ENCODE peak calls at places on chromosomes 13 and 19, in four cellular contexts. G is cardiac fibroblast, W is fibroblast of lung, P is GM13976. H is an unnamed sample.

GRCh38 chr19:27738569-27739193 is 1474.3 kb downstream of the UQCRFS1 start:
- DNase-seq in G (no peak), W (no peak), P (no peak), H (no peak)

GRCh38 chr13:67630640-67631039 is 400.5 kb upstream of the PCDH9 start:
- DNase-seq in G (no peak), W (no peak), P (no peak), H (no peak)

GRCh38 chr19:51372649-51373504 is at the start of gene NKG7:
- DNase-seq in G (no peak), W (no peak), P (peak; percentile 79), H (peak; percentile 68)

GRCh38 chr19:13016628-13017305 is 21.5 kb downstream of the NFIX start:
- DNase-seq in G (no peak), W (no peak), P (no peak), H (no peak)

GRCh38 chr19:20565321-20566018 is at the start of gene ZNF737:
- DNase-seq in G (peak; percentile 96), W (peak; percentile 93), P (peak; percentile 85), H (peak; percentile 86)

GRCh38 chr19:54452626-54453025 is 3.6 kb downstream of the LENG8 start:
- DNase-seq in G (no peak), W (no peak), P (no peak), H (no peak)

GRCh38 chr13:49302817-49303216 is 55.1 kb downstream of the CDADC1 start:
- DNase-seq in G (no peak), W (no peak), P (no peak), H (no peak)

GRCh38 chr19:51367565-51368365 is 1.0 kb downstream of the CLDND2 start:
- DNase-seq in G (peak; percentile 100), W (peak; percentile 98), P (peak; percentile 99), H (peak; percentile 98)

GRCh38 chr13:103539265-103539664 is 473.0 kb upstream of the SLC10A2 start:
- DNase-seq in G (no peak), W (no peak), P (no peak), H (no peak)

GRCh38 chr13:98672947-98673545 is 79.4 kb downstream of the SLC15A1 start:
- DNase-seq in G (peak; percentile 85), W (peak; percentile 61), P (peak; percentile 80), H (peak; percentile 78)

GRCh38 chr19:10286803-10287737 is at the start of gene ICAM4:
- DNase-seq in G (peak; percentile 75), W (no peak), P (peak; percentile 71), H (peak; percentile 63)

GRCh38 chr13:35648109-35648508 is 171.6 kb upstream of the MAB21L1 start:
- DNase-seq in G (peak; percentile 18), W (peak; percentile 10), P (no peak), H (no peak)

GRCh38 chr19:51799998-51800848 is 5.3 kb downstream of the FPR3 start:
- DNase-seq in G (peak; percentile 99), W (peak; percentile 68), P (no peak), H (no peak)

GRCh38 chr19:38653028-38653571 is 5.7 kb downstream of the ACTN4 start:
- DNase-seq in G (peak; percentile 72), W (peak; percentile 57), P (no peak), H (no peak)
- TF ChIP-seq CTCF in G (no peak), W (no peak), P (no peak), H (no peak)

GRCh38 chr13:109330941-109331340 is 455.4 kb downstream of the IRS2 start:
- DNase-seq in G (no peak), W (peak; percentile 53), P (no peak), H (no peak)

GRCh38 chr13:109336730-109337129 is 449.7 kb downstream of the IRS2 start:
- DNase-seq in G (peak; percentile 73), W (peak; percentile 94), P (no peak), H (no peak)

GRCh38 chr13:109331898-109332297 is 454.5 kb downstream of the IRS2 start:
- DNase-seq in G (peak; percentile 85), W (peak; percentile 61), P (no peak), H (no peak)

GRCh38 chr13:109332501-109333499 is 453.6 kb downstream of the IRS2 start:
- DNase-seq in G (no peak), W (no peak), P (no peak), H (no peak)

GRCh38 chr13:109333893-109334651 is 452.3 kb downstream of the IRS2 start:
- DNase-seq in G (no peak), W (no peak), P (no peak), H (no peak)
- TF ChIP-seq CTCF in G (no peak), W (no peak), P (no peak), H (no peak)

GRCh38 chr13:66117573-66117972 is 1112.6 kb downstream of the PCDH9 start:
- DNase-seq in G (no peak), W (no peak), P (no peak), H (no peak)

GRCh38 chr13:66114127-66114526 is 1116.0 kb downstream of the PCDH9 start:
- DNase-seq in G (no peak), W (no peak), P (no peak), H (no peak)

GRCh38 chr13:66106246-66106645 is 1123.9 kb downstream of the PCDH9 start:
- DNase-seq in G (no peak), W (no peak), P (no peak), H (no peak)

GRCh38 chr13:66111628-66112027 is 1118.5 kb downstream of the PCDH9 start:
- DNase-seq in G (no peak), W (no peak), P (no peak), H (no peak)
- TF ChIP-seq CTCF in G (no peak), W (no peak), P (no peak), H (no peak)

GRCh38 chr13:25062479-25062878 is 33.5 kb upstream of the PABPC3 start:
- DNase-seq in G (no peak), W (no peak), P (no peak), H (no peak)
- TF ChIP-seq CTCF in G (no peak), W (no peak), P (no peak), H (no peak)

GRCh38 chr19:53091413-53091812 is 11.8 kb downstream of the ZNF160 start:
- DNase-seq in G (no peak), W (no peak), P (no peak), H (no peak)
- TF ChIP-seq CTCF in G (no peak), W (no peak), P (no peak), H (no peak)

GRCh38 chr19:41701401-41702075 is 6.9 kb upstream of the CEACAM5 start:
- DNase-seq in G (no peak), W (no peak), P (no peak), H (no peak)
- TF ChIP-seq CTCF in G (no peak), W (no peak), P (peak; percentile 30), H (peak; percentile 44)

GRCh38 chr19:6270822-6271221 is 9.0 kb downstream of the MLLT1 start:
- DNase-seq in G (no peak), W (no peak), P (no peak), H (no peak)

GRCh38 chr19:6272411-6272791 is 7.4 kb downstream of the MLLT1 start:
- DNase-seq in G (no peak), W (no peak), P (no peak), H (peak; percentile 10)

GRCh38 chr19:6271251-6271650 is 8.5 kb downstream of the MLLT1 start:
- DNase-seq in G (peak; percentile 67), W (peak; percentile 34), P (no peak), H (peak; percentile 26)

GRCh38 chr19:6272913-6273600 is 6.7 kb downstream of the MLLT1 start:
- DNase-seq in G (no peak), W (no peak), P (no peak), H (peak; percentile 17)

DNA sequence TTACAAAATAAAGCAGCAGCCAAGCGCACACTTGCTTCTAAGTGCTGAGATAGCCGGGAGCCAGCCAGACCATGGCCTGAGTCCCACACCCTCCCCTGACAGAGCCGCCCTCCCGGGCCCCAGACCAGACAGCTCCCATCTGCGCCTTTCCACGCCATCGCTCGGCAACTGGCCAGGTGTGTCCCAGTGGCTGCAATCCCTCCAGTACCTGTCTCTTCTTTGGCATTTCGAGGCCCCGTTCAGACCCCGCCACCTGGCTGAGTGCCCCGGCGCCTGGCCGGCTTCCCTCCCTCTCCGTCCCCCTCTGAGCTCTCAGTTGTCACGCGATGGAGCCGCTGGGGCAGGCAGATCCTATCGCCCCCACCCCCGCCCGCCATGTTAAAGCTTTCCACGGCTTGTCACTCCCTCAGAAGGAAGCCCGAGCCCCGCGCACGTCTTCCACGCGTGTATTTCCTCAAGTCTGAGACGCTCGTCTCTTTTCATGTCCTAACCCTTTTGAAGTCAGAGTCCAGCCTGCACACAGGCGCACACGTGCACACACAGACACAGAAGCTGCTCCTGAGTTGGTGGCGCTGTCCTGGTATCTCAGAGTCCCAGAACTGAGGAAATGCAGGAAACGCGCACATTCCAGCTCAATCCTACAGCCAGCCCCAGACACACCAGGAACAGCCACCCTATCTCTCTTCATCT is 7.9 kb downstream of the MLLT1 start:
- DNase-seq in G (peak; percentile 92), W (peak; percentile 82), P (no peak), H (peak; percentile 16)
- TF ChIP-seq CTCF in G (no peak), W (peak; percentile 8), P (no peak), H (no peak)

H was measured in GM13977.